ENCODE peak calls at places on chromosomes 4 and X, in eight cellular contexts. One of them, this sample, is unnamed.

GRCh38 chrX:110053453-110053852 is 50.5 kb downstream of the TMEM164 start:
- DNase-seq in activated naive CD4-positive, alpha-beta T cell: no peak
- DNase-seq in amygdala: no peak
- DNase-seq in stimulated activated CD4-positive, alpha-beta T cell treated with anti-CD3 and anti-CD28 coated beads, Interleukin-2, amount 100 ng/mL, for 24 hours: no peak
- DNase-seq in GM12865: no peak
- DNase-seq in GM04504: no peak
- DNase-seq in GM19239: no peak
- DNase-seq in glomerular endothelial cell: no peak
- DNase-seq in this sample: no peak

GRCh38 chrX:87517571-87518141 is at the start of gene KLHL4:
- DNase-seq in activated naive CD4-positive, alpha-beta T cell: no peak
- DNase-seq in amygdala: peak
- DNase-seq in stimulated activated CD4-positive, alpha-beta T cell treated with anti-CD3 and anti-CD28 coated beads, Interleukin-2, amount 100 ng/mL, for 24 hours: no peak
- DNase-seq in GM12865: no peak
- DNase-seq in GM04504: no peak
- DNase-seq in GM19239: no peak
- DNase-seq in glomerular endothelial cell: no peak
- DNase-seq in this sample: no peak

GRCh38 chrX:133265331-133265730 is 47.2 kb upstream of the TFDP3 start:
- DNase-seq in activated naive CD4-positive, alpha-beta T cell: no peak
- DNase-seq in amygdala: no peak
- DNase-seq in stimulated activated CD4-positive, alpha-beta T cell treated with anti-CD3 and anti-CD28 coated beads, Interleukin-2, amount 100 ng/mL, for 24 hours: no peak
- DNase-seq in GM12865: no peak
- DNase-seq in GM04504: no peak
- DNase-seq in GM19239: no peak
- DNase-seq in glomerular endothelial cell: no peak
- DNase-seq in this sample: no peak

GRCh38 chr4:101835121-101835904 is 44.8 kb downstream of the BANK1 start:
- DNase-seq in activated naive CD4-positive, alpha-beta T cell: no peak
- DNase-seq in amygdala: no peak
- DNase-seq in stimulated activated CD4-positive, alpha-beta T cell treated with anti-CD3 and anti-CD28 coated beads, Interleukin-2, amount 100 ng/mL, for 24 hours: no peak
- DNase-seq in GM12865: no peak
- DNase-seq in GM04504: peak
- DNase-seq in GM19239: no peak
- DNase-seq in glomerular endothelial cell: peak
- DNase-seq in this sample: no peak

GRCh38 chr4:7361256-7361655 is 73.5 kb downstream of the PSAPL1 start:
- DNase-seq in activated naive CD4-positive, alpha-beta T cell: no peak
- DNase-seq in amygdala: no peak
- DNase-seq in stimulated activated CD4-positive, alpha-beta T cell treated with anti-CD3 and anti-CD28 coated beads, Interleukin-2, amount 100 ng/mL, for 24 hours: no peak
- DNase-seq in GM12865: no peak
- DNase-seq in GM04504: no peak
- DNase-seq in GM19239: no peak
- DNase-seq in glomerular endothelial cell: no peak
- DNase-seq in this sample: no peak

GRCh38 chrX:107826286-107827136 is 845 bp downstream of the MID2 start:
- DNase-seq in activated naive CD4-positive, alpha-beta T cell: peak
- DNase-seq in amygdala: no peak
- DNase-seq in stimulated activated CD4-positive, alpha-beta T cell treated with anti-CD3 and anti-CD28 coated beads, Interleukin-2, amount 100 ng/mL, for 24 hours: peak
- DNase-seq in GM12865: peak
- DNase-seq in GM04504: peak
- DNase-seq in GM19239: peak
- DNase-seq in glomerular endothelial cell: no peak
- DNase-seq in this sample: no peak

GRCh38 chr4:176387571-176387970 is 67.8 kb downstream of the SPCS3 start:
- DNase-seq in activated naive CD4-positive, alpha-beta T cell: no peak
- DNase-seq in amygdala: no peak
- DNase-seq in stimulated activated CD4-positive, alpha-beta T cell treated with anti-CD3 and anti-CD28 coated beads, Interleukin-2, amount 100 ng/mL, for 24 hours: no peak
- DNase-seq in GM12865: no peak
- DNase-seq in GM04504: no peak
- DNase-seq in GM19239: no peak
- DNase-seq in glomerular endothelial cell: no peak
- DNase-seq in this sample: no peak

GRCh38 chrX:2500091-2500680 is 590 bp downstream of the DHRSX start:
- DNase-seq in activated naive CD4-positive, alpha-beta T cell: no peak
- DNase-seq in amygdala: no peak
- DNase-seq in stimulated activated CD4-positive, alpha-beta T cell treated with anti-CD3 and anti-CD28 coated beads, Interleukin-2, amount 100 ng/mL, for 24 hours: peak
- DNase-seq in GM12865: peak
- DNase-seq in GM04504: no peak
- DNase-seq in GM19239: peak
- DNase-seq in glomerular endothelial cell: no peak
- DNase-seq in this sample: peak

GRCh38 chr4:19386786-19387185 is 864.9 kb upstream of the SLIT2 start:
- DNase-seq in activated naive CD4-positive, alpha-beta T cell: no peak
- DNase-seq in amygdala: no peak
- DNase-seq in stimulated activated CD4-positive, alpha-beta T cell treated with anti-CD3 and anti-CD28 coated beads, Interleukin-2, amount 100 ng/mL, for 24 hours: no peak
- DNase-seq in GM12865: no peak
- DNase-seq in GM04504: no peak
- DNase-seq in GM19239: no peak
- DNase-seq in glomerular endothelial cell: no peak
- DNase-seq in this sample: no peak

GRCh38 chrX:2552621-2553297 is 52.0 kb upstream of the DHRSX start:
- DNase-seq in activated naive CD4-positive, alpha-beta T cell: no peak
- DNase-seq in amygdala: no peak
- DNase-seq in stimulated activated CD4-positive, alpha-beta T cell treated with anti-CD3 and anti-CD28 coated beads, Interleukin-2, amount 100 ng/mL, for 24 hours: no peak
- DNase-seq in GM12865: no peak
- DNase-seq in GM04504: peak
- DNase-seq in GM19239: no peak
- DNase-seq in glomerular endothelial cell: no peak
- DNase-seq in this sample: no peak

GRCh38 chr4:68724426-68724825 is 54.0 kb upstream of the UGT2B15 start:
- DNase-seq in activated naive CD4-positive, alpha-beta T cell: no peak
- DNase-seq in amygdala: no peak
- DNase-seq in stimulated activated CD4-positive, alpha-beta T cell treated with anti-CD3 and anti-CD28 coated beads, Interleukin-2, amount 100 ng/mL, for 24 hours: no peak
- DNase-seq in GM12865: no peak
- DNase-seq in GM04504: no peak
- DNase-seq in GM19239: no peak
- DNase-seq in glomerular endothelial cell: no peak
- DNase-seq in this sample: no peak

GRCh38 chr4:16457944-16458343 is 231.7 kb upstream of the TAPT1 start:
- DNase-seq in activated naive CD4-positive, alpha-beta T cell: no peak
- DNase-seq in amygdala: no peak
- DNase-seq in stimulated activated CD4-positive, alpha-beta T cell treated with anti-CD3 and anti-CD28 coated beads, Interleukin-2, amount 100 ng/mL, for 24 hours: no peak
- DNase-seq in GM12865: no peak
- DNase-seq in GM04504: no peak
- DNase-seq in GM19239: no peak
- DNase-seq in glomerular endothelial cell: no peak
- DNase-seq in this sample: no peak

GRCh38 chrX:46330981-46331380 is 214.2 kb downstream of the ZNF674 start:
- DNase-seq in activated naive CD4-positive, alpha-beta T cell: no peak
- DNase-seq in amygdala: no peak
- DNase-seq in stimulated activated CD4-positive, alpha-beta T cell treated with anti-CD3 and anti-CD28 coated beads, Interleukin-2, amount 100 ng/mL, for 24 hours: no peak
- DNase-seq in GM12865: no peak
- DNase-seq in GM04504: no peak
- DNase-seq in GM19239: no peak
- DNase-seq in glomerular endothelial cell: no peak
- DNase-seq in this sample: no peak

GRCh38 chr4:126395661-126396060 is 1080.9 kb downstream of the FAT4 start:
- DNase-seq in activated naive CD4-positive, alpha-beta T cell: no peak
- DNase-seq in amygdala: no peak
- DNase-seq in stimulated activated CD4-positive, alpha-beta T cell treated with anti-CD3 and anti-CD28 coated beads, Interleukin-2, amount 100 ng/mL, for 24 hours: no peak
- DNase-seq in GM12865: no peak
- DNase-seq in GM04504: no peak
- DNase-seq in GM19239: no peak
- DNase-seq in glomerular endothelial cell: no peak
- DNase-seq in this sample: no peak

GRCh38 chr4:152348670-152349069 is 187.2 kb downstream of the FBXW7 start:
- DNase-seq in activated naive CD4-positive, alpha-beta T cell: no peak
- DNase-seq in amygdala: no peak
- DNase-seq in stimulated activated CD4-positive, alpha-beta T cell treated with anti-CD3 and anti-CD28 coated beads, Interleukin-2, amount 100 ng/mL, for 24 hours: no peak
- DNase-seq in GM12865: no peak
- DNase-seq in GM04504: no peak
- DNase-seq in GM19239: no peak
- DNase-seq in glomerular endothelial cell: no peak
- DNase-seq in this sample: no peak

GRCh38 chr4:94559351-94559806 is 107.6 kb downstream of the PDLIM5 start:
- DNase-seq in activated naive CD4-positive, alpha-beta T cell: no peak
- DNase-seq in amygdala: no peak
- DNase-seq in stimulated activated CD4-positive, alpha-beta T cell treated with anti-CD3 and anti-CD28 coated beads, Interleukin-2, amount 100 ng/mL, for 24 hours: no peak
- DNase-seq in GM12865: no peak
- DNase-seq in GM04504: peak
- DNase-seq in GM19239: no peak
- DNase-seq in glomerular endothelial cell: no peak
- DNase-seq in this sample: no peak

GRCh38 chr4:12987284-12987683 is 496.9 kb downstream of the RAB28 start:
- DNase-seq in activated naive CD4-positive, alpha-beta T cell: no peak
- DNase-seq in amygdala: no peak
- DNase-seq in stimulated activated CD4-positive, alpha-beta T cell treated with anti-CD3 and anti-CD28 coated beads, Interleukin-2, amount 100 ng/mL, for 24 hours: no peak
- DNase-seq in GM12865: no peak
- DNase-seq in GM04504: no peak
- DNase-seq in GM19239: no peak
- DNase-seq in glomerular endothelial cell: no peak
- DNase-seq in this sample: no peak

GRCh38 chr4:76430519-76431388 is 4.3 kb upstream of the SHROOM3 start:
- DNase-seq in activated naive CD4-positive, alpha-beta T cell: no peak
- DNase-seq in amygdala: no peak
- DNase-seq in stimulated activated CD4-positive, alpha-beta T cell treated with anti-CD3 and anti-CD28 coated beads, Interleukin-2, amount 100 ng/mL, for 24 hours: no peak
- DNase-seq in GM12865: peak
- DNase-seq in GM04504: peak
- DNase-seq in GM19239: no peak
- DNase-seq in glomerular endothelial cell: peak
- DNase-seq in this sample: no peak

GRCh38 chr4:7391637-7392437 is 42.9 kb downstream of the PSAPL1 start:
- DNase-seq in activated naive CD4-positive, alpha-beta T cell: no peak
- DNase-seq in amygdala: no peak
- DNase-seq in stimulated activated CD4-positive, alpha-beta T cell treated with anti-CD3 and anti-CD28 coated beads, Interleukin-2, amount 100 ng/mL, for 24 hours: peak
- DNase-seq in GM12865: no peak
- DNase-seq in GM04504: no peak
- DNase-seq in GM19239: no peak
- DNase-seq in glomerular endothelial cell: no peak
- DNase-seq in this sample: peak

GRCh38 chrX:152220612-152221011 is 82.2 kb upstream of the MAGEA10 start:
- DNase-seq in activated naive CD4-positive, alpha-beta T cell: no peak
- DNase-seq in amygdala: no peak
- DNase-seq in stimulated activated CD4-positive, alpha-beta T cell treated with anti-CD3 and anti-CD28 coated beads, Interleukin-2, amount 100 ng/mL, for 24 hours: no peak
- DNase-seq in GM12865: no peak
- DNase-seq in GM04504: no peak
- DNase-seq in GM19239: no peak
- DNase-seq in glomerular endothelial cell: no peak
- DNase-seq in this sample: no peak

GRCh38 chr4:5693871-5694270 is 14.5 kb downstream of the EVC2 start:
- DNase-seq in activated naive CD4-positive, alpha-beta T cell: no peak
- DNase-seq in amygdala: no peak
- DNase-seq in stimulated activated CD4-positive, alpha-beta T cell treated with anti-CD3 and anti-CD28 coated beads, Interleukin-2, amount 100 ng/mL, for 24 hours: no peak
- DNase-seq in GM12865: no peak
- DNase-seq in GM04504: no peak
- DNase-seq in GM19239: no peak
- DNase-seq in glomerular endothelial cell: no peak
- DNase-seq in this sample: no peak

GRCh38 chr4:33941854-33942253 is 2302.5 kb downstream of the ARAP2 start:
- DNase-seq in activated naive CD4-positive, alpha-beta T cell: no peak
- DNase-seq in amygdala: no peak
- DNase-seq in stimulated activated CD4-positive, alpha-beta T cell treated with anti-CD3 and anti-CD28 coated beads, Interleukin-2, amount 100 ng/mL, for 24 hours: no peak
- DNase-seq in GM12865: no peak
- DNase-seq in GM04504: no peak
- DNase-seq in GM19239: no peak
- DNase-seq in glomerular endothelial cell: no peak
- DNase-seq in this sample: no peak

GRCh38 chr4:4347585-4347984 is 39.3 kb upstream of the NSG1 start:
- DNase-seq in activated naive CD4-positive, alpha-beta T cell: no peak
- DNase-seq in amygdala: no peak
- DNase-seq in stimulated activated CD4-positive, alpha-beta T cell treated with anti-CD3 and anti-CD28 coated beads, Interleukin-2, amount 100 ng/mL, for 24 hours: no peak
- DNase-seq in GM12865: no peak
- DNase-seq in GM04504: no peak
- DNase-seq in GM19239: no peak
- DNase-seq in glomerular endothelial cell: no peak
- DNase-seq in this sample: no peak

GRCh38 chr4:74056114-74056857 is 17.8 kb upstream of the CXCL3 start:
- DNase-seq in activated naive CD4-positive, alpha-beta T cell: no peak
- DNase-seq in amygdala: no peak
- DNase-seq in stimulated activated CD4-positive, alpha-beta T cell treated with anti-CD3 and anti-CD28 coated beads, Interleukin-2, amount 100 ng/mL, for 24 hours: no peak
- DNase-seq in GM12865: no peak
- DNase-seq in GM04504: no peak
- DNase-seq in GM19239: no peak
- DNase-seq in glomerular endothelial cell: no peak
- DNase-seq in this sample: no peak

GRCh38 chr4:1362046-1362445 is 15.0 kb downstream of the UVSSA start:
- DNase-seq in activated naive CD4-positive, alpha-beta T cell: no peak
- DNase-seq in amygdala: no peak
- DNase-seq in stimulated activated CD4-positive, alpha-beta T cell treated with anti-CD3 and anti-CD28 coated beads, Interleukin-2, amount 100 ng/mL, for 24 hours: no peak
- DNase-seq in GM12865: no peak
- DNase-seq in GM04504: no peak
- DNase-seq in GM19239: no peak
- DNase-seq in glomerular endothelial cell: no peak
- DNase-seq in this sample: no peak

GRCh38 chr4:76024007-76024406 is 710 bp upstream of the CXCL10 start:
- DNase-seq in activated naive CD4-positive, alpha-beta T cell: no peak
- DNase-seq in amygdala: no peak
- DNase-seq in stimulated activated CD4-positive, alpha-beta T cell treated with anti-CD3 and anti-CD28 coated beads, Interleukin-2, amount 100 ng/mL, for 24 hours: no peak
- DNase-seq in GM12865: no peak
- DNase-seq in GM04504: no peak
- DNase-seq in GM19239: no peak
- DNase-seq in glomerular endothelial cell: no peak
- DNase-seq in this sample: no peak

GRCh38 chr4:120977435-120977997 is 55.0 kb upstream of the PRDM5 start:
- DNase-seq in activated naive CD4-positive, alpha-beta T cell: no peak
- DNase-seq in amygdala: no peak
- DNase-seq in stimulated activated CD4-positive, alpha-beta T cell treated with anti-CD3 and anti-CD28 coated beads, Interleukin-2, amount 100 ng/mL, for 24 hours: no peak
- DNase-seq in GM12865: peak
- DNase-seq in GM04504: peak
- DNase-seq in GM19239: peak
- DNase-seq in glomerular endothelial cell: peak
- DNase-seq in this sample: no peak

GRCh38 chrX:15349046-15349445 is 13.7 kb upstream of the PIGA start:
- DNase-seq in activated naive CD4-positive, alpha-beta T cell: no peak
- DNase-seq in amygdala: no peak
- DNase-seq in stimulated activated CD4-positive, alpha-beta T cell treated with anti-CD3 and anti-CD28 coated beads, Interleukin-2, amount 100 ng/mL, for 24 hours: no peak
- DNase-seq in GM12865: peak
- DNase-seq in GM04504: peak
- DNase-seq in GM19239: no peak
- DNase-seq in glomerular endothelial cell: peak
- DNase-seq in this sample: peak

GRCh38 chrX:150848914-150849365 is 49.5 kb downstream of the CD99L2 start:
- DNase-seq in activated naive CD4-positive, alpha-beta T cell: no peak
- DNase-seq in amygdala: no peak
- DNase-seq in stimulated activated CD4-positive, alpha-beta T cell treated with anti-CD3 and anti-CD28 coated beads, Interleukin-2, amount 100 ng/mL, for 24 hours: no peak
- DNase-seq in GM12865: no peak
- DNase-seq in GM04504: no peak
- DNase-seq in GM19239: no peak
- DNase-seq in glomerular endothelial cell: no peak
- DNase-seq in this sample: peak

GRCh38 chrX:102934624-102935023 is 2.4 kb upstream of the RAB40AL start:
- DNase-seq in activated naive CD4-positive, alpha-beta T cell: peak
- DNase-seq in amygdala: no peak
- DNase-seq in stimulated activated CD4-positive, alpha-beta T cell treated with anti-CD3 and anti-CD28 coated beads, Interleukin-2, amount 100 ng/mL, for 24 hours: peak
- DNase-seq in GM12865: peak
- DNase-seq in GM04504: no peak
- DNase-seq in GM19239: no peak
- DNase-seq in glomerular endothelial cell: no peak
- DNase-seq in this sample: peak

GRCh38 chrX:54747713-54748393 is 50.2 kb downstream of the ITIH6 start:
- DNase-seq in activated naive CD4-positive, alpha-beta T cell: no peak
- DNase-seq in amygdala: no peak
- DNase-seq in stimulated activated CD4-positive, alpha-beta T cell treated with anti-CD3 and anti-CD28 coated beads, Interleukin-2, amount 100 ng/mL, for 24 hours: no peak
- DNase-seq in GM12865: peak
- DNase-seq in GM04504: no peak
- DNase-seq in GM19239: no peak
- DNase-seq in glomerular endothelial cell: no peak
- DNase-seq in this sample: no peak

GRCh38 chrX:17697191-17697590 is 40.1 kb upstream of the SCML1 start:
- DNase-seq in activated naive CD4-positive, alpha-beta T cell: no peak
- DNase-seq in amygdala: no peak
- DNase-seq in stimulated activated CD4-positive, alpha-beta T cell treated with anti-CD3 and anti-CD28 coated beads, Interleukin-2, amount 100 ng/mL, for 24 hours: no peak
- DNase-seq in GM12865: no peak
- DNase-seq in GM04504: no peak
- DNase-seq in GM19239: no peak
- DNase-seq in glomerular endothelial cell: no peak
- DNase-seq in this sample: no peak

GRCh38 chr4:80012291-80012690 is 60.7 kb downstream of the ANTXR2 start:
- DNase-seq in activated naive CD4-positive, alpha-beta T cell: no peak
- DNase-seq in amygdala: no peak
- DNase-seq in stimulated activated CD4-positive, alpha-beta T cell treated with anti-CD3 and anti-CD28 coated beads, Interleukin-2, amount 100 ng/mL, for 24 hours: no peak
- DNase-seq in GM12865: no peak
- DNase-seq in GM04504: no peak
- DNase-seq in GM19239: no peak
- DNase-seq in glomerular endothelial cell: no peak
- DNase-seq in this sample: no peak

This sample was measured in activated CD4-positive, alpha-beta memory T cell treated with anti-CD3 and anti-CD28 coated beads, Interleukin-2, amount 10 ng/mL, durations not matched to agents 7 days and 5 days.